ENCODE peak calls at places on chromosomes 5 and 9, in five cellular contexts. F, A, M, W and I are unnamed samples.

GRCh38 chr9:129185991-129186390 is 7.9 kb upstream of the IER5L start:
- DNase-seq in A (no peak), W (no peak), F (no peak), M (no peak), I (no peak)

GRCh38 chr5:58056546-58056945 is 403.3 kb downstream of the PLK2 start:
- DNase-seq in A (no peak), F (no peak), W (peak), M (no peak), I (peak)

GRCh38 chr5:39148983-39149534 is 70.3 kb downstream of the FYB1 start:
- DNase-seq in W (peak), F (no peak), M (no peak), A (no peak), I (peak)

GRCh38 chr9:117734523-117735314 is 30.5 kb downstream of the TLR4 start:
- DNase-seq in A (no peak), M (no peak), F (no peak), W (peak), I (peak)

GRCh38 chr9:129887210-129888084 is 52.2 kb downstream of the USP20 start:
- DNase-seq in F (no peak), M (no peak), A (no peak), W (peak), I (peak)

GRCh38 chr9:121598167-121599000 is 53.0 kb upstream of the DAB2IP start:
- DNase-seq in M (peak), A (peak), W (peak), F (no peak), I (peak)

GRCh38 chr9:120477534-120478001 is 102.4 kb downstream of the CDK5RAP2 start:
- DNase-seq in W (peak), A (peak), F (peak), M (peak), I (peak)

GRCh38 chr9:5714501-5715401 is 85.8 kb downstream of the RIC1 start:
- DNase-seq in A (no peak), W (peak), F (no peak), M (no peak), I (peak)

GRCh38 chr9:21634951-21635350 is 152.8 kb upstream of the IFNE start:
- DNase-seq in F (no peak), A (no peak), W (no peak), M (no peak), I (no peak)

GRCh38 chr5:173868096-173868879 is 19.9 kb upstream of the CPEB4 start:
- DNase-seq in W (peak), A (no peak), F (no peak), M (no peak), I (no peak)

GRCh38 chr5:31193026-31193425 is 460 bp upstream of the CDH6 start:
- DNase-seq in M (no peak), W (no peak), A (no peak), F (no peak), I (no peak)
- H3K4me3 ChIP-seq in M (no peak), W (no peak), A (peak), F (peak), I (peak)

GRCh38 chr5:10538789-10539684 is 24.8 kb upstream of the ANKRD33B start:
- DNase-seq in F (no peak), M (no peak), A (no peak), W (no peak), I (no peak)
- TF ChIP-seq CTCF in F (no peak), M (no peak), A (no peak), W (no peak), I (no peak)

DNA sequence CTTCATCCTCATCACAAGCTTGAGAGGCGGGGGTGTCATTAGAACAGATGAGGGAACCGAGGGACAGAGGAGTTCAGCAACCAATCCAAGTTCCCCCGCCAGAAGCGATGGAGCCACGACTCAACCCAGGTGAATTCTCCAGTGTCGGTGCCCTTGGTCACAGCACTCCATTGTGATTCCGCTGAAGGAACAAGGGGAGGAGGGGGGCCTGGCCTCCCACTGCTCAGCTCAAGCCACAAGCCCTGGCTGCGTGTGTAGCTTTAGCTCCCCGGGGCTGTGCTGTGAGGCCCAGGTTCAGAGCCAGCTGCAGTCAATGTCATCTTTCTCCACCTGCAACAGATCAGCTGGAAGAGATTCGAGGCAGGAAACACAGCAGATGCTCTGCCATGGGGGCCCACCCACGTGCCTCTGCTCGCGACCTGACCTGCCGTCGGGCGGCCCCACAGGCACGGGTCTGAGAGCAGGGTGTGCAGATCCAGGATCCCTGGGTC is 72.6 kb downstream of the GTF3C4 start:
- DNase-seq in M (no peak), F (no peak), W (no peak), A (no peak), I (no peak)
- H3K4me3 ChIP-seq in M (no peak), F (no peak), W (no peak), A (no peak), I (no peak)

DNA sequence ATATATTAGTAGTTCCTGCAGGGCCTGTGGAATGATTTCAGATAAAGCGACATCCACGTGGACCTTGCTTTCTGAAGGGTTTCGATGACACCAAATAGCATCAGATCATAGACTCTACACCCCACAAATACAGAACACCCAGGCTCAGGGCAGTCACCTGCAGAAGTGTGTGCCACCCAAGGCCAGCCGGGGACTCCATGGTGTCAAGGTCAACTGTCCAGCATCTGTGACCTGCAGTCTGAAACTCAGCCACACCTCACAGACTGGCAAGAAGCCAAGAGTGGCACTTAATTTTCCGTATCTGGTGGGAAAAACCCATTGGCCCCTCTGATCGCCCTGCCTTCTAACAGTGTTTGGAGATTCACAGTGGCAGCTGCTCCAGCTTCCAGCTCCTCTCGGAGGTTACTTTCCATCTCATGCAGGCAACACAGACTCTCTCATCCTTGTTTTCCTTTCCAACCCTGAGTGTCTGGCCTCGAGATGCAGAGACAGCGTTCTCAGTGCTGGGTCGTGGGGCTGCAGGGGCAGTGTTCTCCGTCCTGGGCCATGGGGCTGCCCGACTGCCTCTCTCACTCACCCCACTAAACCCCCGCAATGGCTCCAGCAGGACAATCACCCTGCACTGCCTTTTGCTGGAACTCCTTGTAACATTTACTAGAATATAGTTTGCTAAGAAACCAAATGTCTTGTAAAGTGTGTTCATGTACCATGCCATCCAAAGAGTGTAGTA is 221.9 kb downstream of the IRX2 start:
- DNase-seq in F (no peak), M (no peak), A (no peak), W (no peak), I (no peak)
- TF ChIP-seq CTCF in F (no peak), M (no peak), A (no peak), W (no peak), I (no peak)

GRCh38 chr5:89703799-89704198 is 705.8 kb downstream of the CETN3 start:
- DNase-seq in W (no peak), F (no peak), A (no peak), M (no peak), I (no peak)
- H3K4me3 ChIP-seq in W (no peak), F (no peak), A (no peak), M (no peak), I (no peak)

GRCh38 chr5:51383494-51384081 is 340 bp downstream of the ISL1 start:
- DNase-seq in M (no peak), F (no peak), W (no peak), A (no peak), I (peak)

GRCh38 chr5:51384281-51384840 is 1.1 kb downstream of the ISL1 start:
- DNase-seq in M (no peak), F (no peak), W (no peak), A (no peak), I (peak)

GRCh38 chr5:51381801-51382507 is 1.3 kb upstream of the ISL1 start:
- DNase-seq in F (no peak), A (no peak), W (no peak), M (no peak), I (peak)

GRCh38 chr5:51382508-51382758 is 815 bp upstream of the ISL1 start:
- DNase-seq in A (no peak), W (no peak), F (no peak), M (no peak), I (peak)

DNA sequence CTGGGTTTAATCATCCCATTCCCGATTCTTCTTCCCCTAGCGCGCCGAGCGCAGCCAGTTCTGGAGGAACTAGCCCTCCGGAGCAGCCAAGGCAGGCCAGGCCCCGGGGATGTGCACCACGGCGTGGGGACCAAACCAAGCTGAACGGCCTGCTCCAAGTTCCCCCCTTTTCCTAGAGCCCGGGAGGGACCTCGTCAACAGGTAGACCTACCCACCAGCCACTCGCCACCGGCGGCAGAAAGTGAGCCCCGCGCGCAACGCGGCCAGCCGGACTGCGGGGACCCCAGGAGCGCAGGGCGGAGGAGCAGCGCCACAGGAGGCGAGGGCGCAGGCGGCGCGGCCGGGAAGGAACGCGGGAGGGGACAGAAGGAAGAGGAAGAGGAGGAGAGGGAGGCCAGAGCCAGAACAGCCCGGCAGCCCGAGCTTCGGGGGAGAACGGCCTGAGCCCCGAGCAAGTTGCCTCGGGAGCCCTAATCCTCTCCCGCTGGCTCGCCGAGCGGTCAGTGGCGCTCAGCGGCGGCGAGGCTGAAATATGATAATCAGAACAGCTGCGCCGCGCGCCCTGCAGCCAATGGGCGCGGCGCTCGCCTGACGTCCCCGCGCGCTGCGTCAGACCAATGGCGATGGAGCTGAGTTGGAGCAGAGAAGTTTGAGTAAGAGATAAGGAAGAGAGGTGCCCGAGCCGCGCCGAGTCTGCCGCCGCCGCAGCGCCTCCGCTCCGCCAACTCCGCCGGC is at the start of gene ISL1:
- DNase-seq in M (peak), A (peak), F (peak), W (peak), I (peak)
- TF ChIP-seq CTCF in M (no peak), A (no peak), F (no peak), W (no peak), I (no peak)

DNA sequence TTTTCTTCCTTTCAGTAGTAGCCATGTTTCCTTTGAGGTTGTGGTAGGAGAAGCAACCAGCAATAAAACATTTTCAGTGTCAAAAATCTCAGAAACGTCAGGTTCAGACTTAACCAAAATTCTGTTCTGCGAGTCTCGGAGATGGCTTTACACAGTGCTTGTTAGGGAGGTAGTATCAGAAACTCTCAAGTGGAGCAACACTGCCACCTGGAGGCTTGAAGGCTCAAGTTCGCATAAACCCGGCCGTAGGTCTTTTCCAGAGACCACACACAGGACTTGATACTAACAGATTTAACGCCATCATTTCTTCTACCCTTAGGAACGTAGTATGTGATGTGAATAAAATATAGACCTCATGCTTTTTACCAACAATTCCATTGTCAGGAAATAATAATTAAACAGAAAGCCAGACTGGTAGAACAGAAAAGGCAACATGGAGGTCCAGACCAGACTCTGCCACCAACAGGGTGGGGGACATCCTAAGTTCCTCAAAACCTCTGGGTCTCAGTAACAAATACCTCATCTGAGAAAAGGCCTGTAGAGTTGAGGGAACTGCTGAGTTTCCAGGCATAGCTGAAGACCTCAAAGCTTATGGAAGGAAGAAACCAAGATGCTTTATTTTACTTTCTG is 8.5 kb downstream of the PTGER4 start:
- DNase-seq in F (peak), W (peak), M (peak), A (peak), I (peak)
- H3K4me3 ChIP-seq in F (no peak), W (no peak), M (no peak), A (peak), I (no peak)